ENCODE peak calls at places on chromosomes 13 and 19, in six cellular contexts. One of them, this sample, is unnamed.

GRCh38 chr19:11736696-11737095 is 2.0 kb downstream of the ZNF823 start:
- DNase-seq in stimulated activated CD8-positive, alpha-beta memory T cell treated with anti-CD3 and anti-CD28 coated beads, Interleukin-15, amount 100 ng/mL, for 1 hour: no peak
- DNase-seq in heart right ventricle: peak
- DNase-seq in fibroblast of lung: peak
- DNase-seq in stromal cell of bone marrow: peak
- DNase-seq in hepatic stellate cell: peak
- DNase-seq in this sample: no peak

GRCh38 chr13:106522112-106522511 is 13.3 kb downstream of the EFNB2 start:
- DNase-seq in stromal cell of bone marrow: no peak
- DNase-seq in hepatic stellate cell: no peak
- DNase-seq in stimulated activated CD8-positive, alpha-beta memory T cell treated with anti-CD3 and anti-CD28 coated beads, Interleukin-15, amount 100 ng/mL, for 1 hour: no peak
- DNase-seq in heart right ventricle: no peak
- DNase-seq in fibroblast of lung: no peak
- DNase-seq in this sample: no peak

GRCh38 chr19:45099465-45100201 is 6.7 kb downstream of the PPP1R37 start:
- DNase-seq in stimulated activated CD8-positive, alpha-beta memory T cell treated with anti-CD3 and anti-CD28 coated beads, Interleukin-15, amount 100 ng/mL, for 1 hour: no peak
- DNase-seq in heart right ventricle: no peak
- DNase-seq in stromal cell of bone marrow: no peak
- DNase-seq in hepatic stellate cell: no peak
- DNase-seq in fibroblast of lung: no peak
- DNase-seq in this sample: no peak

GRCh38 chr19:39499082-39499642 is 415 bp downstream of the DLL3 start:
- DNase-seq in stimulated activated CD8-positive, alpha-beta memory T cell treated with anti-CD3 and anti-CD28 coated beads, Interleukin-15, amount 100 ng/mL, for 1 hour: no peak
- DNase-seq in fibroblast of lung: peak
- DNase-seq in stromal cell of bone marrow: no peak
- DNase-seq in hepatic stellate cell: no peak
- DNase-seq in heart right ventricle: no peak
- DNase-seq in this sample: no peak

GRCh38 chr13:34161829-34162544 is 344.0 kb downstream of the RFC3 start:
- DNase-seq in heart right ventricle: no peak
- DNase-seq in stimulated activated CD8-positive, alpha-beta memory T cell treated with anti-CD3 and anti-CD28 coated beads, Interleukin-15, amount 100 ng/mL, for 1 hour: no peak
- DNase-seq in hepatic stellate cell: peak
- DNase-seq in fibroblast of lung: peak
- DNase-seq in stromal cell of bone marrow: peak
- DNase-seq in this sample: peak

GRCh38 chr13:20193924-20194631 is 1.3 kb upstream of the GJB2 start:
- DNase-seq in hepatic stellate cell: no peak
- DNase-seq in stimulated activated CD8-positive, alpha-beta memory T cell treated with anti-CD3 and anti-CD28 coated beads, Interleukin-15, amount 100 ng/mL, for 1 hour: no peak
- DNase-seq in stromal cell of bone marrow: no peak
- DNase-seq in heart right ventricle: no peak
- DNase-seq in fibroblast of lung: no peak
- DNase-seq in this sample: no peak

GRCh38 chr13:92989301-92989700 is 237.3 kb upstream of the GPC6 start:
- DNase-seq in fibroblast of lung: peak
- DNase-seq in stimulated activated CD8-positive, alpha-beta memory T cell treated with anti-CD3 and anti-CD28 coated beads, Interleukin-15, amount 100 ng/mL, for 1 hour: no peak
- DNase-seq in hepatic stellate cell: no peak
- DNase-seq in stromal cell of bone marrow: no peak
- DNase-seq in heart right ventricle: no peak
- DNase-seq in this sample: no peak

GRCh38 chr13:111367340-111367739 is 46.9 kb downstream of the TEX29 start:
- DNase-seq in fibroblast of lung: no peak
- DNase-seq in hepatic stellate cell: no peak
- DNase-seq in stimulated activated CD8-positive, alpha-beta memory T cell treated with anti-CD3 and anti-CD28 coated beads, Interleukin-15, amount 100 ng/mL, for 1 hour: no peak
- DNase-seq in heart right ventricle: no peak
- DNase-seq in stromal cell of bone marrow: no peak
- DNase-seq in this sample: no peak

GRCh38 chr13:46484561-46484960 is 68.4 kb upstream of the LRCH1 start:
- DNase-seq in hepatic stellate cell: no peak
- DNase-seq in fibroblast of lung: no peak
- DNase-seq in stimulated activated CD8-positive, alpha-beta memory T cell treated with anti-CD3 and anti-CD28 coated beads, Interleukin-15, amount 100 ng/mL, for 1 hour: no peak
- DNase-seq in heart right ventricle: no peak
- DNase-seq in stromal cell of bone marrow: no peak
- DNase-seq in this sample: no peak

GRCh38 chr19:22144394-22144793 is 52.4 kb downstream of the ZNF676 start:
- DNase-seq in fibroblast of lung: peak
- DNase-seq in heart right ventricle: no peak
- DNase-seq in stromal cell of bone marrow: no peak
- DNase-seq in hepatic stellate cell: no peak
- DNase-seq in stimulated activated CD8-positive, alpha-beta memory T cell treated with anti-CD3 and anti-CD28 coated beads, Interleukin-15, amount 100 ng/mL, for 1 hour: no peak
- DNase-seq in this sample: no peak

GRCh38 chr19:29010276-29010675 is 202.7 kb downstream of the UQCRFS1 start:
- DNase-seq in hepatic stellate cell: no peak
- DNase-seq in heart right ventricle: no peak
- DNase-seq in stromal cell of bone marrow: no peak
- DNase-seq in fibroblast of lung: no peak
- DNase-seq in stimulated activated CD8-positive, alpha-beta memory T cell treated with anti-CD3 and anti-CD28 coated beads, Interleukin-15, amount 100 ng/mL, for 1 hour: no peak
- DNase-seq in this sample: no peak

GRCh38 chr13:60617863-60618733 is 221.1 kb downstream of the TDRD3 start:
- DNase-seq in fibroblast of lung: peak
- DNase-seq in stimulated activated CD8-positive, alpha-beta memory T cell treated with anti-CD3 and anti-CD28 coated beads, Interleukin-15, amount 100 ng/mL, for 1 hour: no peak
- DNase-seq in hepatic stellate cell: peak
- DNase-seq in heart right ventricle: no peak
- DNase-seq in stromal cell of bone marrow: peak
- DNase-seq in this sample: no peak

GRCh38 chr19:2952953-2953481 is 8.2 kb upstream of the ZNF77 start:
- DNase-seq in fibroblast of lung: peak
- DNase-seq in stromal cell of bone marrow: no peak
- DNase-seq in stimulated activated CD8-positive, alpha-beta memory T cell treated with anti-CD3 and anti-CD28 coated beads, Interleukin-15, amount 100 ng/mL, for 1 hour: no peak
- DNase-seq in hepatic stellate cell: no peak
- DNase-seq in heart right ventricle: no peak
- DNase-seq in this sample: peak

GRCh38 chr13:43329702-43330101 is 306.3 kb downstream of the DNAJC15 start:
- DNase-seq in hepatic stellate cell: no peak
- DNase-seq in fibroblast of lung: no peak
- DNase-seq in heart right ventricle: no peak
- DNase-seq in stimulated activated CD8-positive, alpha-beta memory T cell treated with anti-CD3 and anti-CD28 coated beads, Interleukin-15, amount 100 ng/mL, for 1 hour: no peak
- DNase-seq in stromal cell of bone marrow: no peak
- DNase-seq in this sample: no peak

GRCh38 chr19:30371960-30372824 is at the start of gene ZNF536:
- DNase-seq in stromal cell of bone marrow: no peak
- DNase-seq in hepatic stellate cell: no peak
- DNase-seq in heart right ventricle: no peak
- DNase-seq in stimulated activated CD8-positive, alpha-beta memory T cell treated with anti-CD3 and anti-CD28 coated beads, Interleukin-15, amount 100 ng/mL, for 1 hour: no peak
- DNase-seq in fibroblast of lung: no peak
- DNase-seq in this sample: no peak

GRCh38 chr19:38691938-38692457 is 44.5 kb downstream of the ACTN4 start:
- DNase-seq in stromal cell of bone marrow: peak
- DNase-seq in heart right ventricle: no peak
- DNase-seq in hepatic stellate cell: peak
- DNase-seq in stimulated activated CD8-positive, alpha-beta memory T cell treated with anti-CD3 and anti-CD28 coated beads, Interleukin-15, amount 100 ng/mL, for 1 hour: no peak
- DNase-seq in fibroblast of lung: peak
- DNase-seq in this sample: no peak

GRCh38 chr13:110965755-110966134 is 50.9 kb upstream of the ANKRD10 start:
- DNase-seq in hepatic stellate cell: no peak
- DNase-seq in heart right ventricle: no peak
- DNase-seq in stimulated activated CD8-positive, alpha-beta memory T cell treated with anti-CD3 and anti-CD28 coated beads, Interleukin-15, amount 100 ng/mL, for 1 hour: no peak
- DNase-seq in fibroblast of lung: no peak
- DNase-seq in stromal cell of bone marrow: no peak
- DNase-seq in this sample: no peak

GRCh38 chr13:70568571-70568970 is 460.3 kb upstream of the KLHL1 start:
- DNase-seq in fibroblast of lung: peak
- DNase-seq in stimulated activated CD8-positive, alpha-beta memory T cell treated with anti-CD3 and anti-CD28 coated beads, Interleukin-15, amount 100 ng/mL, for 1 hour: no peak
- DNase-seq in hepatic stellate cell: peak
- DNase-seq in heart right ventricle: no peak
- DNase-seq in stromal cell of bone marrow: peak
- DNase-seq in this sample: no peak

GRCh38 chr13:36531746-36532486 is 99.6 kb downstream of the CCNA1 start:
- DNase-seq in stromal cell of bone marrow: peak
- DNase-seq in hepatic stellate cell: no peak
- DNase-seq in heart right ventricle: no peak
- DNase-seq in stimulated activated CD8-positive, alpha-beta memory T cell treated with anti-CD3 and anti-CD28 coated beads, Interleukin-15, amount 100 ng/mL, for 1 hour: no peak
- DNase-seq in fibroblast of lung: peak
- DNase-seq in this sample: no peak

GRCh38 chr19:33804021-33804799 is 7.5 kb downstream of the KCTD15 start:
- DNase-seq in hepatic stellate cell: peak
- DNase-seq in stromal cell of bone marrow: no peak
- DNase-seq in fibroblast of lung: peak
- DNase-seq in stimulated activated CD8-positive, alpha-beta memory T cell treated with anti-CD3 and anti-CD28 coated beads, Interleukin-15, amount 100 ng/mL, for 1 hour: no peak
- DNase-seq in heart right ventricle: peak
- DNase-seq in this sample: no peak

GRCh38 chr13:50829896-50830295 is 13.6 kb downstream of the DLEU7 start:
- DNase-seq in stromal cell of bone marrow: peak
- DNase-seq in heart right ventricle: no peak
- DNase-seq in fibroblast of lung: no peak
- DNase-seq in hepatic stellate cell: no peak
- DNase-seq in stimulated activated CD8-positive, alpha-beta memory T cell treated with anti-CD3 and anti-CD28 coated beads, Interleukin-15, amount 100 ng/mL, for 1 hour: no peak
- DNase-seq in this sample: no peak

GRCh38 chr19:19613456-19613855 is 5.0 kb downstream of the PBX4 start:
- DNase-seq in heart right ventricle: no peak
- DNase-seq in stromal cell of bone marrow: no peak
- DNase-seq in fibroblast of lung: peak
- DNase-seq in stimulated activated CD8-positive, alpha-beta memory T cell treated with anti-CD3 and anti-CD28 coated beads, Interleukin-15, amount 100 ng/mL, for 1 hour: no peak
- DNase-seq in hepatic stellate cell: no peak
- DNase-seq in this sample: no peak

GRCh38 chr13:30047154-30047874 is 196.9 kb upstream of the UBL3 start:
- DNase-seq in hepatic stellate cell: no peak
- DNase-seq in fibroblast of lung: peak
- DNase-seq in stromal cell of bone marrow: no peak
- DNase-seq in stimulated activated CD8-positive, alpha-beta memory T cell treated with anti-CD3 and anti-CD28 coated beads, Interleukin-15, amount 100 ng/mL, for 1 hour: no peak
- DNase-seq in heart right ventricle: no peak
- DNase-seq in this sample: no peak

GRCh38 chr19:35557539-35558399 is 5.7 kb downstream of the ATP4A start:
- DNase-seq in heart right ventricle: peak
- DNase-seq in fibroblast of lung: peak
- DNase-seq in stimulated activated CD8-positive, alpha-beta memory T cell treated with anti-CD3 and anti-CD28 coated beads, Interleukin-15, amount 100 ng/mL, for 1 hour: peak
- DNase-seq in stromal cell of bone marrow: no peak
- DNase-seq in hepatic stellate cell: no peak
- DNase-seq in this sample: no peak

GRCh38 chr13:114078501-114079451 is 53.6 kb downstream of the RASA3 start:
- DNase-seq in fibroblast of lung: peak
- DNase-seq in stromal cell of bone marrow: peak
- DNase-seq in heart right ventricle: no peak
- DNase-seq in hepatic stellate cell: no peak
- DNase-seq in stimulated activated CD8-positive, alpha-beta memory T cell treated with anti-CD3 and anti-CD28 coated beads, Interleukin-15, amount 100 ng/mL, for 1 hour: no peak
- DNase-seq in this sample: peak

GRCh38 chr13:106132216-106132615 is 403.2 kb downstream of the EFNB2 start:
- DNase-seq in fibroblast of lung: peak
- DNase-seq in hepatic stellate cell: no peak
- DNase-seq in stromal cell of bone marrow: no peak
- DNase-seq in stimulated activated CD8-positive, alpha-beta memory T cell treated with anti-CD3 and anti-CD28 coated beads, Interleukin-15, amount 100 ng/mL, for 1 hour: no peak
- DNase-seq in heart right ventricle: no peak
- DNase-seq in this sample: no peak

GRCh38 chr13:106182404-106182803 is 353.1 kb downstream of the EFNB2 start:
- DNase-seq in fibroblast of lung: peak
- DNase-seq in stimulated activated CD8-positive, alpha-beta memory T cell treated with anti-CD3 and anti-CD28 coated beads, Interleukin-15, amount 100 ng/mL, for 1 hour: no peak
- DNase-seq in stromal cell of bone marrow: peak
- DNase-seq in heart right ventricle: no peak
- DNase-seq in hepatic stellate cell: peak
- DNase-seq in this sample: peak

GRCh38 chr13:51148223-51148951 is 37.3 kb upstream of the C13orf42 start:
- DNase-seq in hepatic stellate cell: no peak
- DNase-seq in heart right ventricle: no peak
- DNase-seq in stimulated activated CD8-positive, alpha-beta memory T cell treated with anti-CD3 and anti-CD28 coated beads, Interleukin-15, amount 100 ng/mL, for 1 hour: no peak
- DNase-seq in stromal cell of bone marrow: no peak
- DNase-seq in fibroblast of lung: no peak
- DNase-seq in this sample: no peak

GRCh38 chr13:42703740-42704139 is 77.6 kb upstream of the FAM216B start:
- DNase-seq in fibroblast of lung: no peak
- DNase-seq in stromal cell of bone marrow: no peak
- DNase-seq in stimulated activated CD8-positive, alpha-beta memory T cell treated with anti-CD3 and anti-CD28 coated beads, Interleukin-15, amount 100 ng/mL, for 1 hour: no peak
- DNase-seq in hepatic stellate cell: no peak
- DNase-seq in heart right ventricle: no peak
- DNase-seq in this sample: no peak

GRCh38 chr13:77506874-77507273 is 28.6 kb upstream of the SCEL start:
- DNase-seq in stromal cell of bone marrow: no peak
- DNase-seq in heart right ventricle: no peak
- DNase-seq in stimulated activated CD8-positive, alpha-beta memory T cell treated with anti-CD3 and anti-CD28 coated beads, Interleukin-15, amount 100 ng/mL, for 1 hour: no peak
- DNase-seq in hepatic stellate cell: no peak
- DNase-seq in fibroblast of lung: no peak
- DNase-seq in this sample: no peak

GRCh38 chr13:53200498-53201453 is 172.2 kb downstream of the OLFM4 start:
- DNase-seq in stromal cell of bone marrow: no peak
- DNase-seq in stimulated activated CD8-positive, alpha-beta memory T cell treated with anti-CD3 and anti-CD28 coated beads, Interleukin-15, amount 100 ng/mL, for 1 hour: no peak
- DNase-seq in heart right ventricle: peak
- DNase-seq in hepatic stellate cell: peak
- DNase-seq in fibroblast of lung: peak
- DNase-seq in this sample: no peak

GRCh38 chr19:2478756-2479555 is 3.0 kb downstream of the GADD45B start:
- DNase-seq in hepatic stellate cell: peak
- DNase-seq in stimulated activated CD8-positive, alpha-beta memory T cell treated with anti-CD3 and anti-CD28 coated beads, Interleukin-15, amount 100 ng/mL, for 1 hour: peak
- DNase-seq in stromal cell of bone marrow: no peak
- DNase-seq in fibroblast of lung: peak
- DNase-seq in heart right ventricle: peak
- DNase-seq in this sample: peak